ENCODE peak calls at places on chromosome 11, in six cellular contexts. V is NCI-H1105, L is lung microvascular endothelial cell, Q is GDM1, D is NCI-H1436 treated with DMSO at 0.1 percent for 48 hours, I is GM10248. W is an unnamed sample.

GRCh38 chr11:66081505-66081904 is 11.4 kb downstream of the PACS1 start:
- DNase-seq in V (no peak), L (peak), Q (peak), D (no peak), I (peak), W (no peak)

GRCh38 chr11:109527496-109527895 is 105.5 kb downstream of the C11orf87 start:
- DNase-seq in V (no peak), L (no peak), Q (no peak), D (no peak), I (no peak), W (no peak)

GRCh38 chr11:97965849-97966646 is 1054.7 kb upstream of the CNTN5 start:
- DNase-seq in V (no peak), L (peak), Q (no peak), D (no peak), I (no peak), W (no peak)

GRCh38 chr11:21564813-21565212 is 628.1 kb upstream of the ANO5 start:
- DNase-seq in V (no peak), L (no peak), Q (no peak), D (no peak), I (no peak), W (no peak)

GRCh38 chr11:46729110-46730027 is 10.4 kb downstream of the F2 start:
- DNase-seq in V (no peak), L (no peak), Q (no peak), D (no peak), I (no peak), W (no peak)

GRCh38 chr11:9001736-9002135 is 2.1 kb downstream of the NRIP3 start:
- DNase-seq in V (no peak), L (peak), Q (peak), D (no peak), I (no peak), W (peak)

GRCh38 chr11:119474682-119475596 is 52.0 kb upstream of the THY1 start:
- DNase-seq in V (peak), L (peak), Q (peak), D (peak), I (peak), W (peak)

GRCh38 chr11:102426000-102426399 is 26.6 kb downstream of the TMEM123 start:
- DNase-seq in V (peak), L (no peak), Q (no peak), D (no peak), I (no peak), W (no peak)

GRCh38 chr11:36510567-36511020 is 522 bp upstream of the TRAF6 start:
- DNase-seq in V (no peak), L (peak), Q (no peak), D (no peak), I (peak), W (no peak)

GRCh38 chr11:76795936-76796441 is 12.8 kb downstream of the TSKU start:
- DNase-seq in V (no peak), L (no peak), Q (no peak), D (no peak), I (peak), W (no peak)

W was measured in ELF-1.